ENCODE peak calls at places on chromosomes 6 and 20, in five cellular contexts. One of them, this sample, is unnamed.

GRCh38 chr6:22906091-22906549 is 336.8 kb downstream of the HDGFL1 start:
- DNase-seq in neural progenitor cell: peak; percentile 24
- DNase-seq in ovary: no peak
- DNase-seq in heart left ventricle: no peak
- DNase-seq in CD8-positive, alpha-beta T cell: no peak
- DNase-seq in this sample: no peak

GRCh38 chr6:49553353-49553752 is 2.9 kb downstream of the C6orf141 start:
- DNase-seq in neural progenitor cell: no peak
- DNase-seq in ovary: no peak
- DNase-seq in CD8-positive, alpha-beta T cell: no peak
- DNase-seq in heart left ventricle: no peak
- DNase-seq in this sample: no peak

GRCh38 chr20:6636209-6637159 is 131.0 kb upstream of the BMP2 start:
- DNase-seq in neural progenitor cell: peak; percentile 54
- DNase-seq in heart left ventricle: no peak
- DNase-seq in ovary: no peak
- DNase-seq in CD8-positive, alpha-beta T cell: no peak
- DNase-seq in this sample: no peak

GRCh38 chr20:53748176-53748575 is 154.5 kb upstream of the ZNF217 start:
- DNase-seq in ovary: no peak
- DNase-seq in CD8-positive, alpha-beta T cell: no peak
- DNase-seq in neural progenitor cell: no peak
- DNase-seq in heart left ventricle: no peak
- DNase-seq in this sample: no peak

GRCh38 chr6:85360794-85361642 is 88.9 kb upstream of the NT5E start:
- DNase-seq in neural progenitor cell: no peak
- DNase-seq in heart left ventricle: no peak
- DNase-seq in ovary: no peak
- DNase-seq in CD8-positive, alpha-beta T cell: no peak
- DNase-seq in this sample: no peak

GRCh38 chr6:149862901-149863595 is 1.1 kb downstream of the LRP11 start:
- DNase-seq in ovary: peak; percentile 65
- DNase-seq in CD8-positive, alpha-beta T cell: peak; percentile 1
- DNase-seq in neural progenitor cell: peak; percentile 83
- DNase-seq in heart left ventricle: peak; percentile 85
- DNase-seq in this sample: peak; percentile 75

GRCh38 chr6:16483315-16483875 is 245.0 kb downstream of the GMPR start:
- DNase-seq in heart left ventricle: no peak
- DNase-seq in ovary: no peak
- DNase-seq in CD8-positive, alpha-beta T cell: no peak
- DNase-seq in neural progenitor cell: no peak
- DNase-seq in this sample: no peak

GRCh38 chr6:3546121-3546520 is 89.3 kb upstream of the SLC22A23 start:
- DNase-seq in ovary: no peak
- DNase-seq in heart left ventricle: no peak
- DNase-seq in neural progenitor cell: no peak
- DNase-seq in CD8-positive, alpha-beta T cell: no peak
- DNase-seq in this sample: no peak

GRCh38 chr6:2639876-2640275 is 110.8 kb downstream of the MYLK4 start:
- DNase-seq in heart left ventricle: no peak
- DNase-seq in ovary: no peak
- DNase-seq in neural progenitor cell: no peak
- DNase-seq in CD8-positive, alpha-beta T cell: no peak
- DNase-seq in this sample: no peak

GRCh38 chr20:57388953-57389694 is 2.1 kb upstream of the RBM38 start:
- DNase-seq in heart left ventricle: peak; percentile 89
- DNase-seq in neural progenitor cell: peak; percentile 86
- DNase-seq in CD8-positive, alpha-beta T cell: peak; percentile 51
- DNase-seq in ovary: peak; percentile 82
- DNase-seq in this sample: peak; percentile 95

GRCh38 chr6:24430086-24430485 is 27.4 kb downstream of the MRS2 start:
- DNase-seq in CD8-positive, alpha-beta T cell: no peak
- DNase-seq in neural progenitor cell: no peak
- DNase-seq in heart left ventricle: no peak
- DNase-seq in ovary: no peak
- DNase-seq in this sample: no peak

GRCh38 chr6:18422136-18422535 is 35.0 kb downstream of the RNF144B start:
- DNase-seq in ovary: no peak
- DNase-seq in heart left ventricle: no peak
- DNase-seq in CD8-positive, alpha-beta T cell: no peak
- DNase-seq in neural progenitor cell: no peak
- DNase-seq in this sample: no peak

GRCh38 chr6:44593539-44593944 is 206.0 kb downstream of the CDC5L start:
- DNase-seq in CD8-positive, alpha-beta T cell: peak; percentile 42
- DNase-seq in neural progenitor cell: peak; percentile 83
- DNase-seq in heart left ventricle: peak; percentile 49
- DNase-seq in ovary: no peak
- DNase-seq in this sample: no peak

GRCh38 chr6:7974932-7975763 is 64.6 kb upstream of the TXNDC5 start:
- DNase-seq in ovary: peak; percentile 89
- DNase-seq in CD8-positive, alpha-beta T cell: no peak
- DNase-seq in neural progenitor cell: no peak
- DNase-seq in heart left ventricle: peak; percentile 91
- DNase-seq in this sample: peak; percentile 89

GRCh38 chr20:19098806-19099578 is 113.5 kb upstream of the SLC24A3 start:
- DNase-seq in CD8-positive, alpha-beta T cell: no peak
- DNase-seq in neural progenitor cell: no peak
- DNase-seq in ovary: no peak
- DNase-seq in heart left ventricle: no peak
- DNase-seq in this sample: no peak

GRCh38 chr20:25669826-25670422 is 26.7 kb downstream of the ZNF337 start:
- DNase-seq in heart left ventricle: no peak
- DNase-seq in CD8-positive, alpha-beta T cell: no peak
- DNase-seq in neural progenitor cell: peak; percentile 6
- DNase-seq in ovary: no peak
- DNase-seq in this sample: no peak

GRCh38 chr20:40941023-40941655 is 87.5 kb upstream of the TOP1 start:
- DNase-seq in ovary: no peak
- DNase-seq in CD8-positive, alpha-beta T cell: no peak
- DNase-seq in neural progenitor cell: no peak
- DNase-seq in heart left ventricle: no peak
- DNase-seq in this sample: no peak

GRCh38 chr6:13447949-13448724 is 39.3 kb downstream of the GFOD1 start:
- DNase-seq in ovary: no peak
- DNase-seq in neural progenitor cell: no peak
- DNase-seq in CD8-positive, alpha-beta T cell: no peak
- DNase-seq in heart left ventricle: no peak
- DNase-seq in this sample: no peak

GRCh38 chr6:161673026-161673425 is 399.2 kb upstream of the AGPAT4 start:
- DNase-seq in heart left ventricle: no peak
- DNase-seq in neural progenitor cell: no peak
- DNase-seq in CD8-positive, alpha-beta T cell: no peak
- DNase-seq in ovary: no peak
- DNase-seq in this sample: no peak

GRCh38 chr6:109523478-109523877 is 40.5 kb upstream of the ZBTB24 start:
- DNase-seq in heart left ventricle: no peak
- DNase-seq in CD8-positive, alpha-beta T cell: no peak
- DNase-seq in neural progenitor cell: no peak
- DNase-seq in ovary: no peak
- DNase-seq in this sample: no peak

GRCh38 chr20:59248031-59248684 is 52.3 kb upstream of the EDN3 start:
- DNase-seq in heart left ventricle: no peak
- DNase-seq in neural progenitor cell: no peak
- DNase-seq in ovary: no peak
- DNase-seq in CD8-positive, alpha-beta T cell: no peak
- DNase-seq in this sample: no peak

GRCh38 chr20:53331151-53331973 is 262.3 kb downstream of the ZNF217 start:
- DNase-seq in CD8-positive, alpha-beta T cell: no peak
- DNase-seq in neural progenitor cell: no peak
- DNase-seq in heart left ventricle: no peak
- DNase-seq in ovary: no peak
- DNase-seq in this sample: no peak

GRCh38 chr20:38286586-38287502 is 17.1 kb upstream of the BPI start:
- DNase-seq in heart left ventricle: peak; percentile 71
- DNase-seq in ovary: no peak
- DNase-seq in neural progenitor cell: no peak
- DNase-seq in CD8-positive, alpha-beta T cell: no peak
- DNase-seq in this sample: peak; percentile 78

GRCh38 chr6:165877192-165877591 is 214.2 kb upstream of the PDE10A start:
- DNase-seq in neural progenitor cell: no peak
- DNase-seq in heart left ventricle: no peak
- DNase-seq in ovary: no peak
- DNase-seq in CD8-positive, alpha-beta T cell: no peak
- DNase-seq in this sample: no peak

GRCh38 chr6:33298773-33299236 is at the start of gene RGL2:
- DNase-seq in heart left ventricle: peak; percentile 93
- DNase-seq in neural progenitor cell: peak; percentile 60
- DNase-seq in ovary: peak; percentile 84
- DNase-seq in CD8-positive, alpha-beta T cell: peak; percentile 69
- DNase-seq in this sample: peak; percentile 95

GRCh38 chr20:58895099-58895795 is 42.7 kb downstream of the GNAS start:
- DNase-seq in ovary: no peak
- DNase-seq in CD8-positive, alpha-beta T cell: no peak
- DNase-seq in heart left ventricle: no peak
- DNase-seq in neural progenitor cell: no peak
- DNase-seq in this sample: no peak

GRCh38 chr6:96939019-96939805 is 14.7 kb downstream of the KLHL32 start:
- DNase-seq in CD8-positive, alpha-beta T cell: no peak
- DNase-seq in neural progenitor cell: no peak
- DNase-seq in heart left ventricle: no peak
- DNase-seq in ovary: no peak
- DNase-seq in this sample: no peak

GRCh38 chr6:135251416-135251815 is 70.3 kb downstream of the MYB start:
- DNase-seq in ovary: no peak
- DNase-seq in heart left ventricle: no peak
- DNase-seq in CD8-positive, alpha-beta T cell: no peak
- DNase-seq in neural progenitor cell: peak; percentile 84
- DNase-seq in this sample: no peak
- H3K4me3 ChIP-seq in ovary: no peak overlapping the region
- H3K4me3 ChIP-seq in heart left ventricle: no peak overlapping the region
- H3K4me3 ChIP-seq in CD8-positive, alpha-beta T cell: no peak overlapping the region
- H3K4me3 ChIP-seq in neural progenitor cell: peak overlapping the region; percentile 40
- H3K4me3 ChIP-seq in this sample: no peak overlapping the region

GRCh38 chr6:159557046-159557445 is 136.0 kb downstream of the SOD2 start:
- DNase-seq in neural progenitor cell: no peak
- DNase-seq in heart left ventricle: peak; percentile 33
- DNase-seq in ovary: no peak
- DNase-seq in CD8-positive, alpha-beta T cell: no peak
- DNase-seq in this sample: no peak
- H3K9me3 ChIP-seq in neural progenitor cell: no peaks in the 10 kb centered on the region
- H3K9me3 ChIP-seq in heart left ventricle: no peaks in the 10 kb centered on the region
- H3K9me3 ChIP-seq in ovary: no peaks in the 10 kb centered on the region
- H3K9me3 ChIP-seq in CD8-positive, alpha-beta T cell: no peaks in the 10 kb centered on the region
- H3K9me3 ChIP-seq in this sample: no peaks in the 10 kb centered on the region

GRCh38 chr6:108361312-108361932 is 66.6 kb downstream of the AFG1L start:
- DNase-seq in ovary: no peak
- DNase-seq in CD8-positive, alpha-beta T cell: no peak
- DNase-seq in heart left ventricle: no peak
- DNase-seq in neural progenitor cell: no peak
- DNase-seq in this sample: no peak
- H3K27me3 ChIP-seq in ovary: no peaks in the 10 kb centered on the region
- H3K27me3 ChIP-seq in CD8-positive, alpha-beta T cell: no peaks in the 10 kb centered on the region
- H3K27me3 ChIP-seq in heart left ventricle: no peaks in the 10 kb centered on the region
- H3K27me3 ChIP-seq in neural progenitor cell: no peaks in the 10 kb centered on the region
- H3K27me3 ChIP-seq in this sample: no peaks in the 10 kb centered on the region

GRCh38 chr20:63640086-63640485 is 13.1 kb downstream of the STMN3 start:
- DNase-seq in ovary: peak; percentile 51
- DNase-seq in heart left ventricle: no peak
- DNase-seq in neural progenitor cell: no peak
- DNase-seq in CD8-positive, alpha-beta T cell: no peak
- DNase-seq in this sample: peak; percentile 68

GRCh38 chr20:63642518-63643247 is 10.5 kb downstream of the STMN3 start:
- DNase-seq in CD8-positive, alpha-beta T cell: no peak
- DNase-seq in heart left ventricle: no peak
- DNase-seq in neural progenitor cell: peak; percentile 67
- DNase-seq in ovary: peak; percentile 71
- DNase-seq in this sample: no peak

GRCh38 chr20:63641792-63642517 is 11.3 kb downstream of the STMN3 start:
- DNase-seq in CD8-positive, alpha-beta T cell: peak; percentile 97
- DNase-seq in heart left ventricle: peak; percentile 92
- DNase-seq in ovary: peak; percentile 95
- DNase-seq in neural progenitor cell: peak; percentile 95
- DNase-seq in this sample: peak; percentile 84

GRCh38 chr20:63639093-63639860 is 12.4 kb upstream of the GMEB2 start:
- DNase-seq in CD8-positive, alpha-beta T cell: peak; percentile 81
- DNase-seq in neural progenitor cell: no peak
- DNase-seq in ovary: no peak
- DNase-seq in heart left ventricle: peak; percentile 70
- DNase-seq in this sample: peak; percentile 81

GRCh38 chr20:63641146-63641791 is 12.0 kb downstream of the STMN3 start:
- DNase-seq in ovary: no peak
- DNase-seq in CD8-positive, alpha-beta T cell: peak; percentile 37
- DNase-seq in heart left ventricle: no peak
- DNase-seq in neural progenitor cell: no peak
- DNase-seq in this sample: peak; percentile 84
- H3K4me3 ChIP-seq in ovary: peak overlapping the region; percentile 38
- H3K4me3 ChIP-seq in CD8-positive, alpha-beta T cell: peak overlapping the region; percentile 98
- H3K4me3 ChIP-seq in heart left ventricle: peak overlapping the region; percentile 66
- H3K4me3 ChIP-seq in neural progenitor cell: peak overlapping the region; percentile 37
- H3K4me3 ChIP-seq in this sample: peak overlapping the region; percentile 51

GRCh38 chr6:40054602-40055001 is 120.3 kb upstream of the MOCS1 start:
- DNase-seq in ovary: no peak
- DNase-seq in CD8-positive, alpha-beta T cell: no peak
- DNase-seq in heart left ventricle: no peak
- DNase-seq in neural progenitor cell: no peak
- DNase-seq in this sample: no peak

GRCh38 chr6:40054186-40054585 is 119.9 kb upstream of the MOCS1 start:
- DNase-seq in ovary: no peak
- DNase-seq in CD8-positive, alpha-beta T cell: no peak
- DNase-seq in neural progenitor cell: no peak
- DNase-seq in heart left ventricle: no peak
- DNase-seq in this sample: no peak

DNA sequence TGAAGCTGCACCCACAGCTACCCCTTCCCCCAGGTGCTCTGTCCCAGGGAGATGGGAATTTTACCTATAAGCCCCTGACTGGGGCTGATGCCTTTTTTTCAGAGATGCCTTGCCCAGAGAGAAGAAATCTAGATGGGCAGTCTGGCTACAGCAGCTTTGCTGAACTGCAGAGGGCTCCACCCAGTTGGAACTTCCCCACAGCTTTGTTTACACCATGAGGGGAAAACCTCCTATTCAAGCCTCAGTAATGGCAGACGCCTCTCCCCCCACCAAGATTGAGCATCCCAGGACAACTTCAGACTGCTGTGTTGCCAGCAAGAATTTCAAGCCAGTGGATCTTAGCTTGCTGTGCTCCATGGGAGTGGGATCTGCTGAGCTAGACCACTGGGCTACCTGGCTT is 122.6 kb upstream of the MOCS1 start:
- DNase-seq in heart left ventricle: no peak
- DNase-seq in neural progenitor cell: no peak
- DNase-seq in ovary: no peak
- DNase-seq in CD8-positive, alpha-beta T cell: no peak
- DNase-seq in this sample: no peak
- H3K9me3 ChIP-seq in heart left ventricle: no peaks in the 10 kb centered on the region
- H3K9me3 ChIP-seq in neural progenitor cell: no peaks in the 10 kb centered on the region
- H3K9me3 ChIP-seq in ovary: no peaks in the 10 kb centered on the region
- H3K9me3 ChIP-seq in CD8-positive, alpha-beta T cell: no peaks in the 10 kb centered on the region
- H3K9me3 ChIP-seq in this sample: no peaks in the 10 kb centered on the region

This sample was measured in right cardiac atrium.